ENCODE peak calls at places on chromosome 6, in four cellular contexts. S is HepG2, T is K562, W is SK-N-SH. K is an unnamed sample.

GRCh38 chr6:75317503-75318206 is 33.1 kb upstream of the TMEM30A start:
- DNase-seq in W (no peak), S (no peak), T (no peak), K (no peak)

GRCh38 chr6:118722820-118723526 is 71.6 kb upstream of the CEP85L start:
- DNase-seq in W (no peak), S (no peak), T (no peak), K (no peak)

GRCh38 chr6:79430913-79431312 is 106.3 kb downstream of the LCA5 start:
- DNase-seq in S (no peak), W (no peak), T (no peak), K (peak)

GRCh38 chr6:158489441-158489840 is 70.5 kb upstream of the TMEM181 start:
- DNase-seq in S (no peak), W (no peak), T (no peak), K (no peak)

GRCh38 chr6:157542405-157542943 is 161.5 kb downstream of the ZDHHC14 start:
- DNase-seq in S (no peak), W (no peak), T (no peak), K (no peak)

GRCh38 chr6:31321820-31322219 is 35.2 kb downstream of the HLA-B start:
- DNase-seq in S (no peak), T (peak), W (no peak), K (peak)

GRCh38 chr6:161736796-161737292 is 463.0 kb upstream of the AGPAT4 start:
- DNase-seq in S (no peak), W (no peak), T (no peak), K (no peak)

GRCh38 chr6:108897371-108897770 is 49.1 kb downstream of the ARMC2 start:
- DNase-seq in T (peak), W (no peak), S (no peak), K (no peak)

GRCh38 chr6:14816106-14816864 is 429.6 kb upstream of the JARID2 start:
- DNase-seq in S (no peak), T (peak), W (peak), K (no peak)

GRCh38 chr6:147506704-147507114 is 1.8 kb upstream of the SAMD5 start:
- DNase-seq in T (peak), W (peak), S (peak), K (peak)

GRCh38 chr6:10248378-10248843 is 166.5 kb downstream of the TFAP2A start:
- DNase-seq in T (peak), W (no peak), S (no peak), K (peak)

GRCh38 chr6:20806669-20807068 is 272.4 kb downstream of the CDKAL1 start:
- DNase-seq in S (no peak), W (no peak), T (no peak), K (no peak)

GRCh38 chr6:139336488-139336887 is 38.0 kb downstream of the CITED2 start:
- DNase-seq in S (no peak), W (no peak), T (no peak), K (no peak)

GRCh38 chr6:157715766-157716171 is 107.3 kb upstream of the SNX9 start:
- DNase-seq in T (no peak), W (no peak), S (no peak), K (no peak)

GRCh38 chr6:168107191-168107940 is 28.4 kb upstream of the FRMD1 start:
- DNase-seq in T (no peak), W (peak), S (no peak), K (no peak)

GRCh38 chr6:51350308-51350904 is 531.7 kb downstream of the TFAP2B start:
- DNase-seq in S (no peak), W (no peak), T (peak), K (no peak)

GRCh38 chr6:30380464-30380863 is 35.5 kb downstream of the RPP21 start:
- DNase-seq in S (no peak), T (no peak), W (no peak), K (no peak)

GRCh38 chr6:162907876-162908481 is 180.2 kb downstream of the PACRG start:
- DNase-seq in S (peak), T (peak), W (no peak), K (no peak)

GRCh38 chr6:89707766-89708165 is 69.2 kb upstream of the LYRM2 start:
- DNase-seq in W (no peak), S (no peak), T (no peak), K (no peak)

GRCh38 chr6:48048460-48049146 is 62.4 kb downstream of the PTCHD4 start:
- DNase-seq in S (no peak), W (no peak), T (no peak), K (no peak)

GRCh38 chr6:149545258-149545753 is 537 bp downstream of the PPIL4 start:
- DNase-seq in W (peak), T (peak), S (peak), K (peak)

GRCh38 chr6:64301307-64302236 is 666.0 kb downstream of the PHF3 start:
- DNase-seq in W (no peak), S (peak), T (no peak), K (no peak)

GRCh38 chr6:88008411-88008810 is 39.2 kb upstream of the SPACA1 start:
- DNase-seq in T (no peak), S (no peak), W (no peak), K (no peak)

GRCh38 chr6:100461920-100462295 is 2.8 kb downstream of the SIM1 start:
- DNase-seq in S (no peak), T (no peak), W (no peak), K (no peak)

GRCh38 chr6:27667016-27667415 is 194.1 kb upstream of the ZNF184 start:
- DNase-seq in W (no peak), T (no peak), S (no peak), K (no peak)

GRCh38 chr6:113786168-113786567 is 71.0 kb upstream of the MARCKS start:
- DNase-seq in W (no peak), S (peak), T (no peak), K (no peak)

GRCh38 chr6:66048684-66049474 is 341.9 kb upstream of the EYS start:
- DNase-seq in W (no peak), T (no peak), S (no peak), K (no peak)

GRCh38 chr6:33609444-33610034 is 11.6 kb upstream of the ITPR3 start:
- DNase-seq in W (no peak), S (no peak), T (no peak), K (no peak)

GRCh38 chr6:105179244-105180065 is at the start of gene POPDC3:
- DNase-seq in S (no peak), T (peak), W (peak), K (peak)

GRCh38 chr6:39411465-39411864 is 89.0 kb upstream of the KCNK16 start:
- DNase-seq in T (no peak), S (no peak), W (no peak), K (no peak)

GRCh38 chr6:46072866-46073265 is 56.9 kb upstream of the ENPP4 start:
- DNase-seq in S (no peak), T (no peak), W (no peak), K (no peak)

GRCh38 chr6:82348130-82348529 is 15.5 kb upstream of the TPBG start:
- DNase-seq in S (no peak), T (peak), W (no peak), K (no peak)

GRCh38 chr6:13303668-13304017 is 24.7 kb downstream of the TBC1D7 start:
- DNase-seq in W (no peak), S (no peak), T (peak), K (no peak)

GRCh38 chr6:3009930-3010329 is 10.2 kb downstream of the NQO2 start:
- DNase-seq in S (no peak), W (no peak), T (no peak), K (no peak)

GRCh38 chr6:9347608-9348007 is 912.3 kb upstream of the SLC35B3 start:
- DNase-seq in T (no peak), S (no peak), W (no peak), K (no peak)

GRCh38 chr6:166456360-166457156 is 73.8 kb upstream of the MPC1 start:
- DNase-seq in W (no peak), T (no peak), S (no peak), K (no peak)

GRCh38 chr6:71619836-71620235 is 266.5 kb upstream of the RIMS1 start:
- DNase-seq in T (no peak), S (no peak), W (no peak), K (no peak)
- TF ChIP-seq FOXJ3 in T (no peak), S (no peak), W (no peak), K (no peak)

DNA sequence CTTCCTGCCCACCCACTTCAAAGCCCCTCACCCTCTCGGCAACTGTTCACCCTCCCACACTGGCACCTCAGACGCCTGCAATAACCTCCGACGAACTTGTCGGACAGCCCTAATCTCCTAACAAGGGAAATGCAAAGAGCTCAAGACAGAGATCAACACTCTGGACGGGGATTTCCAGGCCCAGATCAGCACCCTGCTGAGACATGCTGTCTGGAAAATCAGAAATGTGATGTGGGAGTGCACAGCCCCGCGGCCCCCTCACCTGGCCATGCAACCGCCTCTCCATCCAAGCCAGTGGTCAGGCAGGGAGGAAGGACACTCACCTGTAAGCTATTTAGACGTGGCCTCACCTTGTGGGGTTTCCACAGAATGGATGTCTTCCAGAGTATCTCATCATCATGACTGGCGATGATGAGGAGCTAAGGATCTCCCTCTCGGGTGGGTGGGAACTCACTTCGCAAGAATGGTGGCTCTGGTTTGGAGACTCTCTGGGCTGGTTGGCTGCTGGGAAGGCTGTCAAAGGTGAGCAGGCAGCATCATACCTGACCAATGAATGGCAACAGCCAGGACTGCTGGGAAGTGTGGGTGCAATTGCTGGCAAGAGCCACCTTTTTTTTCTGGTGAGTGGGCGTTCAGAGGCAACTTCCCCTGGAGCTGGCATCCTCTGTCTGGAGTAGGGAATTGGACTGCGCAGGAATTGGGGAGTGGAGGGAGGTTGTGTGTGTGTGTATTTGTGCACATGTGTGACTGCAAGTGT is 28.1 kb upstream of the ADTRP start:
- DNase-seq in T (no peak), W (no peak), S (no peak), K (no peak)
- TF ChIP-seq FOXJ3 in T (no peak), W (no peak), S (no peak), K (no peak)

GRCh38 chr6:170388113-170388512 is 81.6 kb downstream of the FAM120B start:
- DNase-seq in S (no peak), W (peak), T (no peak), K (no peak)
- TF ChIP-seq FOXJ3 in S (no peak), W (no peak), T (no peak), K (no peak)

GRCh38 chr6:151068761-151069312 is 170.9 kb upstream of the AKAP12 start:
- DNase-seq in S (no peak), W (no peak), T (no peak), K (no peak)
- TF ChIP-seq FOXJ3 in S (no peak), W (no peak), T (no peak), K (no peak)

DNA sequence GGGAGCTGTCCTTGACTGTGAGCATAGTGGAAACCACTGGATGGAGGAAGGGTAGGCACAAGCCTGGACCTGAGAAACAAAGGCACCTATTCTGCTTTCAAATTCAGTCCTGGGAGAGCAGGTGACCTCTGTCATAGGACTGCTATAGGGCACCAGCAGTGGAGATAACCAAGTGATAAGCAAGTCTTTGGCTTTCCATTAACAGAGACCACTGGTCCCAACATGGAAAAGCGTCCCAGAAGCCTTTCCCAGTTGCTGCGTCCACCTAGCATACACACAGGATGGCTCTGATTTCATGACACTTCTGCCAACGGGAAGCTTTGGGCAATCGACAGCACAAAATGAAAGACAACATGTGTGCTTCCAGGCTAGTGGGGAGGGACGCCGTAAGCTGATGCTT is 8.9 kb downstream of the SLC22A3 start:
- DNase-seq in S (peak), W (no peak), T (no peak), K (no peak)
- TF ChIP-seq FOXJ3 in S (no peak), W (no peak), T (no peak), K (no peak)

DNA sequence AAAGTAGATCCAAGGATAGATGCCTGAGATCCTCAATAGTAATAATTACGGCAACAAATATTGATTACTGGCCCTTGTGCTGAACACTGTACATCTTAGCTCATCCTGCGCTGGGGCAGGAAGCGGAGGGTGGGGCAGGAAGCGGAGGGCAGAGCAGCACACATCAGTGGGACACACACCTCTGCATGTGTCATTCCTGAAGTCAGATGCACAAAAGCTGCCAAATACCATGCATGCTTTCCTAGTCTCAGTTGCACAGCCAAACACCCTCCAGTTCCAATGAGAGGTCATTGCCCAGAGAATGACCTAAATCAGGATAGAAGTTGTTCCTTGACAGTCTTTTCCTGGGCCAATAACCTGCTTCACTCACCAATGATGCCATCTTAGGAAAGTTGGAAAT is 74.4 kb upstream of the FOXC1 start:
- DNase-seq in W (no peak), T (no peak), S (no peak), K (no peak)
- TF ChIP-seq FOXJ3 in W (no peak), T (no peak), S (no peak), K (no peak)

GRCh38 chr6:122671246-122671645 is 61.0 kb downstream of the PKIB start:
- DNase-seq in T (no peak), S (no peak), W (no peak), K (no peak)
- TF ChIP-seq FOXJ3 in T (no peak), S (no peak), W (no peak), K (no peak)